ENCODE peak calls at places on chromosomes 2 and 18, in four cellular contexts. E, I, K and O are unnamed samples.

GRCh38 chr2:109380502-109381326 is 233.1 kb downstream of the SEPTIN10 start:
- DNase-seq in E (no peak), I (no peak), K (peak), O (no peak)

GRCh38 chr2:40034801-40035200 is 255.7 kb upstream of the THUMPD2 start:
- DNase-seq in E (no peak), I (no peak), K (no peak), O (no peak)

GRCh38 chr2:41706261-41706660 is 341.6 kb upstream of the PKDCC start:
- DNase-seq in E (no peak), I (no peak), K (no peak), O (no peak)

GRCh38 chr2:221716434-221717303 is 144.6 kb upstream of the EPHA4 start:
- DNase-seq in E (no peak), I (no peak), K (no peak), O (no peak)

GRCh38 chr2:85792783-85793441 is 39.1 kb downstream of the ATOH8 start:
- DNase-seq in E (no peak), I (no peak), K (peak), O (no peak)

GRCh38 chr2:237136824-237137223 is 51.1 kb downstream of the COPS8 start:
- DNase-seq in E (no peak), I (no peak), K (no peak), O (no peak)

GRCh38 chr2:12918841-12919445 is 202.2 kb downstream of the TRIB2 start:
- DNase-seq in E (no peak), I (no peak), K (no peak), O (no peak)

GRCh38 chr2:28821295-28821958 is 10.8 kb downstream of the SPDYA start:
- DNase-seq in E (peak), I (peak), K (peak), O (peak)

GRCh38 chr18:51429644-51430043 is 232.2 kb upstream of the MEX3C start:
- DNase-seq in E (no peak), I (no peak), K (no peak), O (no peak)

GRCh38 chr18:30358545-30358944 is 684.0 kb downstream of the DSC3 start:
- DNase-seq in E (no peak), I (no peak), K (no peak), O (no peak)

DNA sequence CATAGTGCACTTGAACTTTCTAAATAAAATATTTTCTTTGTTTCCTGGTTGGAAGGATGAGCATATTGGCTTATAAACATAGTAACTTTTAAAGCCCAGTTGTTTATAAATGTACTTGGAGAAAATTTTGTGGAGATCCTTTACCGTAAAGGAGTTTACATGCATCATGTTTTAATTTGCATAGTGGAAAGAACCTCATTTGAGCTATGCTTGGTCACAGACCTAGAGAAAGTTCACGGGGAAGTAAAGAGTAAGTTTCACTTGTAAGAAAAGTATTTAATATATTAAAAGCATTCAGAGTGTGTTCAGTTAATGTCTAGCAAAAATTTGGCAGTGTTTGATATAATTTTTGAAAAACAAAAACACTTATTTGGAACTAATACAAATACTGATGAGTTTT is 45.3 kb downstream of the PIKFYVE start:
- DNase-seq in E (no peak), I (no peak), K (no peak), O (no peak)
- TF ChIP-seq ETV6 in E (no peak), I (no peak), K (no peak), O (no peak)

GRCh38 chr2:42926438-42927333 is 134.3 kb upstream of the HAAO start:
- DNase-seq in E (peak), I (no peak), K (peak), O (no peak)
- TF ChIP-seq ETV6 in E (no peak), I (no peak), K (no peak), O (no peak)

DNA sequence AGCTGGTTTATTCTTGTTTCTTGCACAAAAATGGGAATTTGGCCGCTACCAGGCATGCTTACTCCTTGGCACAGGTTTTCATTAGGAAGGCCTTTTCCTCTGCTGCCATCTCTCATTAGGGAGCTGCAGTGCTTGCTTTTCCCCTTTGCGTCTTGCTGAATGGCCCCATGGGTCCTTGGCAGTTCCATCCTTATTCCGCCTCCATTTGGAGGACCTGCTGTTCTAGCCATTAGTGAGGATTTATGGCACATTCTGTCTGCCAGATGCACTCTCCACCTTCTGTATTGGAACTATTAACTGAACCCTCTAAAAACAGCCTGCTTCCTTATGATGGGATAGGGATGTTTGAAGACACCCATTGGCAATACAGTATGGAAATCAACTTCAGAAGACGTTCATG is 103.5 kb upstream of the NOSTRIN start:
- DNase-seq in E (no peak), I (no peak), K (no peak), O (no peak)
- TF ChIP-seq ETV6 in E (no peak), I (no peak), K (no peak), O (no peak)

DNA sequence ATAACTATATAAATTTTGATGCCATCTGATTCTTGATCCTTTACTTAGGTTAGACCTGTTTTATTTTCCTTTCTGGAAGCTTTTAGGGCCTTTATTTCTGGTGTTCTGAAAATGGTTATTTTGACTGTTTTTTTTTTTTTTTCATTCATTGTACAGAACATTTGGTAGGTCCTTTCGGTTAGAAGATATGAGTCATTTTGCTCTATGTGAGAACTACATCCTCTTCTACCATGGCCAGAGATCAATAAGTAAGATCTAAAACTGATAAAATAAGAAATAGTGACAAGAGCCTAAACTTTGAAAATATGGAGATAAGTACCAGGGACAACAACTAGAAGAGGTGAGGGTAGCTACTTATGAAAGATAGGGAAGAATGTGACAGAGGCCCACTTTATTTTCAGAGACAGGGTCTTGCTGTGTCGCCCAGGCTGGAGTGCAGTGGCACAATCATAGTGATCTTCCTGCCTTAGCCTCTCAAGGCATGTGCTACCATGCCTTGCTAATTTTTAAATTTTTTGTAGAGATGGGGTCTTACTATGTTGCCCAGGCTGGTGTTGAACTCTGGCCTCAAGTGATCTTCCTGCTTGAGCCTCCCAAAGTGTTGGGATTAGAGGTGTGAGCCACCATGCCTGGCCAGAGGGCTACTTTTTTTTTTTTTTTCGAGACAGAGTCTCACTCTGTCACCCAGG is 66.5 kb downstream of the EIF2AK3 start:
- DNase-seq in E (no peak), I (no peak), K (no peak), O (no peak)
- TF ChIP-seq ETV6 in E (no peak), I (no peak), K (no peak), O (no peak)

DNA sequence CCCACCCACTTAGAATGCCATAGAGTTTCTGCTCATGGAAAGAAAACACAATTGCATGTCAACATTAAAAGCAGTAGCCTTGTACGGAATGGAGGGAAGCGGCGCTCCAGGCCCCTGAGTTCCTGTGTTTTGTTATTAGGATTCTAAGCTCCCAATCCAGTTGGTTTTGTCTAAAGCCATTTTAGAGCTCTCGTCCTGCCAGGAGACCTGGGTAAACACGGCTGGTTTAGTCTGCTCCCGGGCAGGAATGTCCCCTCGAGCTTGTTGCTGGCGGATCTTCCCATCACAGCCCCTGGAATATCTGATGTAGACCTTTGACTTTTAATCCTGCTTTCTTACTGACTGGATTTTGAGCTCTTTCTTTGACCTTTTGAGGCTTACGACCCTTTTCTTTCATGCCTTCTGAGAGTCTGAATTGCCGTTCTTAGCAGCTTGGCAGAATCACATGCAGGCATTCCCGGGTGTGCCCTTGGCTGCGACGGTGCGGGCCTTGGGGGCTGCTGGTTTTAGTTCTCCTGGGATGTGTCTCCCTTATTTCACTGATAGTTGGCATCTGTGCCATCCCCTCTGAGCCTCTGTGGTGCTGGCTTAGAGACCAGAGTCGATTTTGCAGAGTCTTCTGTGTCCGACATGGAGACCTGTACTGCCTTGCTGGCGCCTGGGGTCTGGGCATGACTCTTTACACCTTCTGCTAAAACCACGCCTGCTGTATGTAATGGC is 25.4 kb downstream of the GREB1 start:
- DNase-seq in E (no peak), I (no peak), K (no peak), O (no peak)
- TF ChIP-seq ETV6 in E (no peak), I (no peak), K (no peak), O (no peak)

DNA sequence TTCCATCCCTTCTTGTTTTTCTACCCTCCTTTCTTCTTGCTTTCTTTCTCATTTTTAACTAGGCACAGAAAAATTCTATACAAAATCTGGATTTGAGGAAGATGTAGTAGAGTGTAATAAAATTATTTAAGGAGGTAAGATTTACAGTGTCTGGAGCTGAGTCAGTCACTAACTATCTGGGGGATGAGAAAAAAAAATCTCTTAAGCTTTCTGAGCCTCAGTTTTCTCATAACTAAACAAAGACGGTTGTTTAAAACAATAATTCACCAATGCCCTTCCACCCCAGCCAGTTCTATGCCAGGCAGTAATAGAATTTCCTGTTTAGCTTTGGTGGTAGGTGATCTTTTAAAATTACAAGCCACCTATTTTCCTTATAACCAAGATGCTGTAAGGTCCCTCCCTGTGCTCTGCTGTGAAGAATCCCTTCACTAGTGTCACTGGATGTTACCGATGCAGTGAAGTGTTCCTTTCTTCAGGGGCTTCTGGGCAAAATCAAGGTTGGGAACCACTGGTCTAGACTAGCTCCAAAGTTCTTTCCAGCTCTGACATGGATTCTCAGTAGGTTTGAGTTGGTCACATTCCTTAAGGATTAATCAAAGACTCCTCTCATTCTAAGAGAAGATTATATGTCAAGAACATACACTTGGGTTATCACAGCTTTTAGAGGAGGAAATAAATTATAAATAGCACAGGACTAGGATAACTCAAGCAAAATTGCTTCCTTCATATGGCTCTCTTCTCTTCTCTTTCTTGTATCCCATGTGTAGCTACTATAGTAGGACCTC is 289.0 kb downstream of the CDH2 start:
- DNase-seq in E (no peak), I (no peak), K (no peak), O (no peak)
- TF ChIP-seq ETV6 in E (no peak), I (no peak), K (no peak), O (no peak)

GRCh38 chr2:10864888-10865551 is 46.7 kb upstream of the KCNF1 start:
- DNase-seq in E (no peak), I (peak), K (no peak), O (no peak)
- TF ChIP-seq ETV6 in E (no peak), I (no peak), K (no peak), O (no peak)

DNA sequence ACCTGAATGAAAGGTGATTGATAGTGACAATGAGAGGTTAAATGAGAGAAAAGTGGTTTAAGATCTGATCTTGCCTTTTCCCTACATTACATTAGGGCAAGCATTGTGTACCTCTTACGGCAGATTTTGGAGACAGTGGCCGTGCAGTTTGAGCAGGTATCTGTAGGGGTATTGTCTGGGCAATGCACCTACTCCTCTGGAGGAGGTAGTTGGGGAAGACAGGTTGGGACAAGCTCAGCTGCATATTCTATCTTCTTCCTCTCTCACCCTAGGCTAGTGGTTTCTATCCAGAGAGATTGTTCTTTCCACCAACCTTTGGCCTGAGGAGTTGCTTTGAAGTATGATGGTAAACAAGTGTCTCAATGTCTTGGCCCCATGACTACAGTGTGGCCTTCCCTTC is 323.2 kb downstream of the CYP26B1 start:
- DNase-seq in E (no peak), I (no peak), K (no peak), O (no peak)
- TF ChIP-seq ETV6 in E (no peak), I (no peak), K (no peak), O (no peak)